ENCODE peak calls at places on chromosomes 16 and 17, in seven cellular contexts. M, G, H, B, Y, F and J are unnamed samples.

GRCh38 chr17:66667491-66668030 is 167.4 kb upstream of the CACNG5 start:
- DNase-seq in M (no peak), G (no peak), H (no peak), B (no peak), Y (no peak), F (no peak), J (no peak)

GRCh38 chr17:3762922-3763776 is 37.8 kb downstream of the ITGAE start:
- DNase-seq in M (no peak), G (no peak), H (no peak), B (no peak), Y (no peak), F (no peak), J (no peak)

GRCh38 chr17:57577751-57578607 is 167.1 kb downstream of the CCDC182 start:
- DNase-seq in M (peak; percentile 70), G (no peak), H (no peak), B (no peak), Y (peak; percentile 76), F (peak; percentile 79), J (peak; percentile 74)

GRCh38 chr16:65510241-65510640 is 388.4 kb upstream of the CDH11 start:
- DNase-seq in M (no peak), G (no peak), H (no peak), B (no peak), Y (no peak), F (no peak), J (no peak)

GRCh38 chr16:57245472-57246113 is 534 bp downstream of the ARL2BP start:
- DNase-seq in M (no peak), G (no peak), H (peak; percentile 49), B (peak; percentile 51), Y (peak; percentile 65), F (peak; percentile 74), J (peak; percentile 58)

GRCh38 chr16:2497116-2497630 is 16.6 kb upstream of the ATP6V0C start:
- DNase-seq in M (no peak), G (no peak), H (peak; percentile 82), B (peak; percentile 85), Y (no peak), F (no peak), J (peak; percentile 75)

GRCh38 chr16:87052506-87052905 is 264.7 kb downstream of the C16orf95 start:
- DNase-seq in M (no peak), G (no peak), H (no peak), B (no peak), Y (no peak), F (no peak), J (no peak)

GRCh38 chr17:58520843-58521430 is 6.5 kb upstream of the MTMR4 start:
- DNase-seq in M (peak; percentile 13), G (peak; percentile 58), H (no peak), B (no peak), Y (no peak), F (no peak), J (no peak)

GRCh38 chr17:157901-158300 is 20.5 kb downstream of the SCGB1C2 start:
- DNase-seq in M (no peak), G (no peak), H (no peak), B (no peak), Y (no peak), F (no peak), J (no peak)
- TF ChIP-seq POLR2A in M (no peak), G (no peak), H (no peak), B (no peak), Y (no peak), F (no peak), J (no peak)

GRCh38 chr16:50942143-50942542 is 200.3 kb downstream of the CYLD start:
- DNase-seq in M (no peak), G (no peak), H (no peak), B (no peak), Y (no peak), F (no peak), J (no peak)
- TF ChIP-seq CTCF in M (no peak), G (no peak), H (no peak), B (no peak), Y (no peak), F (no peak), J (no peak)

DNA sequence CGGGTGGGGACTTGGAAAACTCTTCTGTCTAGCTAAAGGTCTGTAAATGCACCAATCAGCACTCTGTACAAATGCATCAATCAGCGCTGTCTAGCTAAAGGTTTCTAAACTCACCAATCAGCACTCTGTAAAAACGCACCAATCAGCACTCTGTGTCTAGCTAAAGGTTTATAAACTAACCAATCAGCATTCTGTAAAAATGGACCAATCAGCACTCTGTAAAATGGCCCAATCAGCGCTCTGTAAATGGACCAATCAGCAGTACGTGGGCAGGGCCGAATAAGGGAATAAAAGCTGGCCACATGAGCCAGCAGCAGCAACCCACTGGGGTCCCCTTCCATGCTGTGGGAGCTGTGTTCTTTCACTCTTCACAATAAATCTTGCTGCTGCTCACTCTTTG is 55.3 kb downstream of the ANKRD11 start:
- DNase-seq in M (no peak), G (peak; percentile 41), H (no peak), B (no peak), Y (no peak), F (no peak), J (no peak)
- H3K4me3 ChIP-seq in M (no peak overlapping the region), G (no peak overlapping the region), H (no peak overlapping the region), B (no peak overlapping the region), Y (no peak overlapping the region), F (no peak overlapping the region), J (no peak overlapping the region)

GRCh38 chr17:59618894-59619312 is 792 bp upstream of the CLTC start:
- DNase-seq in M (peak; percentile 94), G (no peak), H (no peak), B (peak; percentile 89), Y (no peak), F (no peak), J (peak; percentile 94)
- TF ChIP-seq POLR2A in M (no peak), G (no peak), H (no peak), B (no peak), Y (no peak), F (no peak), J (no peak)

GRCh38 chr17:61411114-61411943 is 11.7 kb downstream of the TBX2 start:
- DNase-seq in M (peak; percentile 74), G (peak; percentile 49), H (peak; percentile 68), B (no peak), Y (peak; percentile 66), F (peak; percentile 76), J (no peak)
- TF ChIP-seq CTCF in M (peak; percentile 34), G (peak; percentile 2), H (peak; percentile 16), B (no peak), Y (no peak), F (no peak), J (no peak)